ENCODE peak calls at places on chromosomes 16 and 17, in four cellular contexts. U, C, X and Q are unnamed samples.

GRCh38 chr17:64090144-64090543 is 39.8 kb downstream of the ERN1 start:
- DNase-seq in C (no peak), X (no peak), U (no peak), Q (no peak)

GRCh38 chr17:42891539-42892152 is 9.0 kb upstream of the G6PC1 start:
- DNase-seq in C (peak), U (no peak), X (no peak), Q (no peak)

GRCh38 chr17:78356163-78356713 is 3.6 kb downstream of the SOCS3 start:
- DNase-seq in C (peak), X (no peak), U (no peak), Q (peak)

GRCh38 chr16:57711-58110 is 4.1 kb downstream of the SNRNP25 start:
- DNase-seq in U (no peak), C (peak), X (no peak), Q (no peak)

GRCh38 chr17:56540791-56541190 is 52.7 kb upstream of the NOG start:
- DNase-seq in U (no peak), X (no peak), C (peak), Q (no peak)

GRCh38 chr17:48997103-48997826 is at the start of gene IGF2BP1:
- DNase-seq in C (peak), U (no peak), X (peak), Q (no peak)

GRCh38 chr17:57475786-57476185 is 219.5 kb downstream of the MSI2 start:
- DNase-seq in X (no peak), U (no peak), C (no peak), Q (no peak)

GRCh38 chr17:63450551-63450950 is 4.4 kb upstream of the CYB561 start:
- DNase-seq in X (no peak), C (peak), U (no peak), Q (no peak)

GRCh38 chr17:57902800-57903759 is 52.1 kb downstream of the CUEDC1 start:
- DNase-seq in C (peak), U (peak), X (peak), Q (peak)

GRCh38 chr17:50633683-50634082 is 998 bp upstream of the ABCC3 start:
- DNase-seq in C (no peak), X (no peak), U (no peak), Q (no peak)

GRCh38 chr17:40551091-40551873 is 14.0 kb downstream of the CCR7 start:
- DNase-seq in U (peak), C (peak), X (no peak), Q (peak)

GRCh38 chr17:47686661-47687327 is 7.2 kb upstream of the TBKBP1 start:
- DNase-seq in C (peak), X (no peak), U (no peak), Q (no peak)

GRCh38 chr16:3716831-3717234 is 491 bp downstream of the TRAP1 start:
- DNase-seq in U (no peak), C (peak), X (no peak), Q (no peak)

GRCh38 chr16:83917152-83918120 is 18.5 kb downstream of the MLYCD start:
- DNase-seq in C (no peak), X (no peak), U (no peak), Q (no peak)

GRCh38 chr16:30786936-30787612 is at the start of gene ZNF629:
- DNase-seq in X (peak), U (peak), C (peak), Q (no peak)

GRCh38 chr16:83913234-83913633 is 14.3 kb downstream of the MLYCD start:
- DNase-seq in U (no peak), C (no peak), X (no peak), Q (no peak)

GRCh38 chr17:10077561-10078299 is 120.7 kb downstream of the GAS7 start:
- DNase-seq in C (no peak), U (no peak), X (no peak), Q (no peak)

GRCh38 chr16:5615868-5616642 is 518.5 kb upstream of the EEF2KMT start:
- DNase-seq in U (no peak), X (peak), C (peak), Q (peak)

GRCh38 chr17:77725851-77726250 is 232.7 kb upstream of the TNRC6C start:
- DNase-seq in X (no peak), U (no peak), C (no peak), Q (no peak)

GRCh38 chr16:88539652-88540345 is 30.4 kb upstream of the ZC3H18 start:
- DNase-seq in U (no peak), X (no peak), C (no peak), Q (no peak)

GRCh38 chr16:68645494-68646388 is 631 bp downstream of the CDH3 start:
- DNase-seq in C (no peak), U (no peak), X (no peak), Q (no peak)

GRCh38 chr16:69711115-69711740 is 15.1 kb downstream of the NQO1 start:
- DNase-seq in C (peak), U (peak), X (no peak), Q (peak)

GRCh38 chr16:79540825-79541595 is 59.5 kb downstream of the MAF start:
- DNase-seq in U (no peak), X (no peak), C (no peak), Q (no peak)

GRCh38 chr16:88928405-88929375 is 48.3 kb downstream of the CBFA2T3 start:
- DNase-seq in C (no peak), X (no peak), U (no peak), Q (no peak)

GRCh38 chr16:85055503-85056210 is 28.1 kb downstream of the KIAA0513 start:
- DNase-seq in U (peak), C (peak), X (no peak), Q (peak)

GRCh38 chr17:39152134-39152884 is 872 bp upstream of the PLXDC1 start:
- DNase-seq in U (no peak), C (no peak), X (no peak), Q (no peak)